ENCODE peak calls at places on chromosomes 4 and X, in nine cellular contexts. O is neural progenitor cell, N is AG10803, U is lower leg skin, P is endothelial cell of umbilical vein, D is HepG2, B is stomach, Z is hepatocyte, S is fibroblast of lung. A is an unnamed sample.

GRCh38 chrX:18179446-18179845 is 41.2 kb downstream of the BEND2 start:
- DNase-seq in U (no peak), S (no peak), Z (no peak), O (no peak), P (no peak), B (no peak), D (no peak), N (no peak), A (no peak)

GRCh38 chr4:114924311-114924710 is 189.1 kb downstream of the NDST4 start:
- DNase-seq in O (peak), S (no peak), P (no peak), Z (no peak), N (no peak), U (no peak), B (no peak), D (no peak), A (no peak)

GRCh38 chr4:97103252-97103651 is 1040.0 kb downstream of the STPG2 start:
- DNase-seq in O (no peak), D (no peak), U (no peak), Z (no peak), B (no peak), S (no peak), P (no peak), N (no peak), A (no peak)

GRCh38 chr4:24793219-24794005 is 2.0 kb upstream of the SOD3 start:
- DNase-seq in Z (no peak), D (peak), P (no peak), S (peak), U (no peak), B (no peak), O (peak), N (no peak), A (no peak)

GRCh38 chr4:23373269-23373668 is 516.6 kb downstream of the PPARGC1A start:
- DNase-seq in D (no peak), U (no peak), B (peak), S (peak), Z (peak), N (no peak), P (no peak), O (no peak), A (no peak)

GRCh38 chr4:75030649-75031235 is 97.8 kb downstream of the PARM1 start:
- DNase-seq in S (no peak), P (no peak), B (no peak), D (no peak), U (peak), Z (peak), O (no peak), N (no peak), A (no peak)

GRCh38 chr4:43242611-43243010 is 350.1 kb downstream of the GRXCR1 start:
- DNase-seq in B (no peak), O (no peak), N (peak), D (no peak), Z (no peak), S (peak), P (no peak), U (no peak), A (no peak)

GRCh38 chr4:3858046-3858730 is 92.0 kb downstream of the ADRA2C start:
- DNase-seq in U (no peak), B (no peak), D (no peak), Z (no peak), S (no peak), N (no peak), P (no peak), O (no peak), A (no peak)

GRCh38 chr4:110245567-110245966 is 47.2 kb upstream of the ELOVL6 start:
- DNase-seq in B (no peak), P (no peak), O (no peak), S (peak), U (no peak), N (peak), Z (no peak), D (no peak), A (peak)

GRCh38 chr4:3792813-3793212 is 26.6 kb downstream of the ADRA2C start:
- DNase-seq in D (no peak), N (no peak), P (no peak), Z (no peak), B (no peak), S (no peak), U (no peak), O (peak), A (no peak)

GRCh38 chr4:168978001-168978700 is 31.9 kb downstream of the CBR4 start:
- DNase-seq in O (no peak), S (peak), D (peak), Z (no peak), N (peak), U (no peak), P (no peak), B (no peak), A (no peak)

GRCh38 chr4:113434247-113434587 is 327.3 kb downstream of the CAMK2D start:
- DNase-seq in P (peak), U (no peak), D (peak), S (peak), Z (no peak), N (peak), O (no peak), B (no peak), A (no peak)

GRCh38 chr4:113404846-113405245 is 355.4 kb downstream of the ANK2 start:
- DNase-seq in B (no peak), N (no peak), Z (no peak), D (no peak), O (no peak), U (no peak), S (no peak), P (peak), A (no peak)

GRCh38 chr4:114659386-114660008 is 60.9 kb downstream of the UGT8 start:
- DNase-seq in O (peak), P (peak), S (peak), Z (peak), D (peak), U (peak), N (peak), B (peak), A (peak)

GRCh38 chrX:133985164-133986007 is at the start of gene GPC3:
- DNase-seq in D (peak), S (peak), N (no peak), O (peak), U (no peak), P (peak), Z (peak), B (peak), A (no peak)

GRCh38 chr4:156228706-156229105 is 275.0 kb upstream of the CTSO start:
- DNase-seq in N (no peak), B (no peak), U (no peak), Z (no peak), D (no peak), P (no peak), S (no peak), O (no peak), A (no peak)

GRCh38 chr4:41122775-41123174 is 91.6 kb downstream of the APBB2 start:
- DNase-seq in B (no peak), D (no peak), O (no peak), S (no peak), U (no peak), P (no peak), Z (no peak), N (no peak), A (no peak)

GRCh38 chr4:165326831-165327210 is 648 bp upstream of the MSMO1 start:
- DNase-seq in S (no peak), D (peak), B (no peak), U (no peak), N (peak), P (no peak), O (peak), Z (peak), A (no peak)

GRCh38 chr4:22190855-22191254 is 242.3 kb upstream of the KCNIP4 start:
- DNase-seq in D (no peak), S (peak), N (peak), P (no peak), Z (peak), O (no peak), B (no peak), U (no peak), A (peak)

GRCh38 chr4:106854970-106855369 is 181.1 kb downstream of the DKK2 start:
- DNase-seq in D (no peak), P (peak), S (no peak), Z (no peak), U (no peak), O (no peak), B (no peak), N (peak), A (no peak)

GRCh38 chr4:155228713-155229112 is 20.3 kb downstream of the NPY2R start:
- DNase-seq in N (no peak), Z (no peak), D (no peak), P (no peak), B (no peak), O (no peak), U (no peak), S (no peak), A (no peak)

GRCh38 chr4:157824006-157824405 is 348.8 kb downstream of the GASK1B start:
- DNase-seq in D (no peak), Z (no peak), O (no peak), P (no peak), S (no peak), U (no peak), N (no peak), B (no peak), A (no peak)

GRCh38 chrX:40694833-40695232 is 40.5 kb downstream of the MED14 start:
- DNase-seq in B (no peak), U (no peak), S (peak), Z (no peak), N (no peak), P (no peak), D (no peak), O (no peak), A (no peak)

GRCh38 chr4:82050806-82051205 is 323.0 kb downstream of the HNRNPD start:
- DNase-seq in U (no peak), P (no peak), B (no peak), D (no peak), N (no peak), S (peak), O (no peak), Z (no peak), A (no peak)

GRCh38 chr4:140096483-140096861 is 57.5 kb downstream of the MAML3 start:
- DNase-seq in N (no peak), B (no peak), U (no peak), O (no peak), D (no peak), P (no peak), Z (no peak), S (no peak), A (no peak)

GRCh38 chr4:152919826-152920225 is 16.3 kb upstream of the FHDC1 start:
- DNase-seq in P (no peak), S (no peak), U (no peak), B (no peak), N (no peak), Z (no peak), D (no peak), O (no peak), A (no peak)

GRCh38 chr4:119040711-119041185 is 94.9 kb upstream of the MYOZ2 start:
- DNase-seq in N (peak), O (peak), U (no peak), S (peak), D (no peak), Z (no peak), P (no peak), B (no peak), A (peak)

GRCh38 chr4:161577604-161578301 is 586.0 kb downstream of the FSTL5 start:
- DNase-seq in P (peak), U (no peak), D (no peak), S (peak), B (no peak), Z (peak), O (no peak), N (peak), A (peak)

GRCh38 chr4:171851295-171851694 is 38.1 kb downstream of the GALNTL6 start:
- DNase-seq in S (no peak), U (no peak), N (no peak), Z (no peak), B (no peak), P (no peak), O (no peak), D (no peak), A (no peak)

GRCh38 chr4:171847751-171848150 is 34.5 kb downstream of the GALNTL6 start:
- DNase-seq in O (no peak), S (no peak), B (no peak), Z (no peak), P (no peak), U (no peak), N (peak), D (no peak), A (no peak)

GRCh38 chr4:171846893-171847292 is 33.7 kb downstream of the GALNTL6 start:
- DNase-seq in N (no peak), U (no peak), Z (no peak), B (no peak), S (no peak), D (no peak), P (no peak), O (no peak), A (no peak)

GRCh38 chr4:171849823-171850222 is 36.6 kb downstream of the GALNTL6 start:
- DNase-seq in S (no peak), Z (no peak), D (no peak), O (no peak), U (no peak), N (no peak), P (no peak), B (no peak), A (no peak)

DNA sequence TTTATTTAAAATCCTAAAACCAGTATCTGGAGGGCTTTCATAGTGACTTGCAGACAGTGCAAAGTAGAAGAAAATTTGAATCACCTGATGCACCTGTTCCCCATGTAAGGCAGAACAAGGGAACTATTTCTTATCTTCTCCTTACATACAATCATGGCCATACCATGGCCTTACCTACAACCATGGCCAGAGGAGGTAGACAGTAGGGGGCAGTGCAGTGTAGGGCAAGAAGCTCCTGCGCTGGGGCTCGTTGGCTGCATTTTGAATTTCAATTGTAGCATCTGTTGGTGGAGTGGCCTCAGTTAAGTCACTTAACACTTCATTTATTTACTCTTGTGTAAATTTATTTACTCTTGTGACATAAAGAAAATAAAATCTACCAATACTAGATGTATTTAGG is 33.0 kb downstream of the GALNTL6 start:
- DNase-seq in P (peak), D (peak), U (no peak), Z (peak), B (peak), N (peak), O (peak), S (peak), A (peak)
- TF ChIP-seq CTCF in P (peak), D (peak), U (no peak), Z (peak), B (peak), N (peak), O (peak), S (peak), A (peak)

DNA sequence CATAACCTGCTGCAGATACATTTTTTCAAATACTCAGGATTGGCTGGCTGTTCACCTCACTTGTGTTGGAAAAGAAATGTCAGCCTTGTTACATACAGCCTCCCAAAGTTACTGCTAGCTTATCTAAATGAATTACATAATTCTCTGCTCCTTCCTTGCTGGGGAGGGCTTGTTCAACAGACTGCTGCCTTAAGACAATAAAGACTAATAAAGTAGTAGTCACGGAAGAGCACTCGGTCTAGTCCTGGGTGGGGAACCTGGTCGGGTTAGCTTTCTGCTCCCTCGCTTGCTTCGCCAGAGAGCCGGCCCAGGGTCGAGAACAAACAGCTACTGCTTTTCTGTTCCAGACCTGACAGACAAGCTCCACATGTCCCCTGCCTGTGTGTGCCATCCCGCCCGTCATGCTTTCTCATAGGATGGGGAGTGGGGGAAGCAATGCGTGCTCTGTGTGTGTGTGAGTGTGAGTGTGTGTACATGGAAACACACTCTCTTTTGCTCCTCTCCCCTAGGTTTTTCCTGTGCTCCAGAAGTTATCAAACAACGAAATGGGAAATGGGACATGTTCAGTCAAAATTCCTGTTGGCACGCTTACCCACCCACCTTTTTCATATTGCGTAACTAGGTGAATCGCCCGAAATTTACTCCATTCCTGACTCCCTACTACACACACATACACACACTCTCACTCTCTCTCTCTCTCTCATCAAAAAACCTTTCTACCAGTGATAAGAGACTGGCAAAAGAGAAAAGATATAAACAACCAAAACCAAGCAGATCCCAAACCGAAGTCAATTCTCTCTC is 1.4 kb downstream of the NPY1R start:
- DNase-seq in D (no peak), S (no peak), P (no peak), N (no peak), Z (no peak), U (no peak), B (no peak), O (no peak), A (no peak)
- H3K4me3 ChIP-seq in D (no peak), S (no peak), P (no peak), N (no peak), Z (peak), U (no peak), B (peak), O (peak), A (no peak)

GRCh38 chr4:98995183-98996055 is at the start of gene METAP1:
- DNase-seq in D (peak), N (peak), S (peak), B (peak), P (peak), U (peak), O (peak), Z (peak), A (peak)
- TF ChIP-seq CTCF in D (peak), N (peak), S (peak), B (peak), P (peak), U (peak), O (peak), Z (peak), A (peak)

GRCh38 chrX:13165747-13166146 is 121.3 kb upstream of the FAM9C start:
- DNase-seq in S (no peak), N (no peak), Z (no peak), B (no peak), D (no peak), U (no peak), O (peak), P (peak), A (no peak)

GRCh38 chrX:13167444-13168207 is 123.2 kb upstream of the FAM9C start:
- DNase-seq in U (peak), B (no peak), O (peak), N (peak), P (peak), Z (peak), S (peak), D (no peak), A (peak)

GRCh38 chrX:13162772-13163171 is 118.4 kb upstream of the FAM9C start:
- DNase-seq in O (no peak), P (no peak), Z (no peak), D (no peak), U (no peak), B (no peak), N (no peak), S (no peak), A (no peak)

GRCh38 chrX:13164611-13165010 is 120.2 kb upstream of the FAM9C start:
- DNase-seq in P (no peak), U (no peak), B (no peak), Z (no peak), N (no peak), S (no peak), O (peak), D (no peak), A (no peak)

GRCh38 chrX:13165266-13165665 is 120.8 kb upstream of the FAM9C start:
- DNase-seq in B (no peak), P (no peak), O (no peak), Z (no peak), N (no peak), S (no peak), U (no peak), D (no peak), A (no peak)
- H3K4me3 ChIP-seq in B (no peak), P (no peak), O (no peak), Z (no peak), N (no peak), S (no peak), U (no peak), D (no peak), A (no peak)

GRCh38 chr4:28686618-28687017 is 1826.0 kb downstream of the STIM2 start:
- DNase-seq in U (no peak), S (peak), P (peak), Z (peak), N (peak), D (peak), O (peak), B (peak), A (no peak)
- TF ChIP-seq CTCF in U (no peak), S (peak), P (peak), Z (peak), N (peak), D (peak), O (peak), B (no peak), A (peak)

DNA sequence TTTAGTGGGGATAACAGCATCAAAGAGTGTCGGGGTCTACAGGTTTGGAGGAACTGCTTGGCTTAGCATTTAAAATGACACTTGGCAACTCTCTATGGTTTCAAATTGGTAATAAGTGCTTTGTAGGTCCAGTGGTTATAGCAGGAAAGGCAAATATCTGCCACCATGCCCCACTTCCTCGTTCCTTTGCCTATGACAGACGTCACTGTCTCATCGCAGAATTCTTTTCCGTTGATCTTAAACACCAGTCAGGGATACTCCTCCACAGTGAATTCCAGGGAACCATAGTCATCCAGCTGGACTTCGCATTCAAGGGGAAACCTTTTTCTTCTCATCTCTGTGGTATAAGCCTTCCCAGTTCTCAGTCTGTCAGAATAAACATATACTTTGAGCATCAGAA is 319.1 kb downstream of the GPAT3 start:
- DNase-seq in U (no peak), S (peak), O (no peak), B (no peak), P (no peak), D (peak), N (peak), Z (peak), A (peak)
- H3K4me3 ChIP-seq in U (no peak), S (no peak), O (no peak), B (no peak), P (no peak), D (no peak), N (no peak), Z (no peak), A (no peak)

DNA sequence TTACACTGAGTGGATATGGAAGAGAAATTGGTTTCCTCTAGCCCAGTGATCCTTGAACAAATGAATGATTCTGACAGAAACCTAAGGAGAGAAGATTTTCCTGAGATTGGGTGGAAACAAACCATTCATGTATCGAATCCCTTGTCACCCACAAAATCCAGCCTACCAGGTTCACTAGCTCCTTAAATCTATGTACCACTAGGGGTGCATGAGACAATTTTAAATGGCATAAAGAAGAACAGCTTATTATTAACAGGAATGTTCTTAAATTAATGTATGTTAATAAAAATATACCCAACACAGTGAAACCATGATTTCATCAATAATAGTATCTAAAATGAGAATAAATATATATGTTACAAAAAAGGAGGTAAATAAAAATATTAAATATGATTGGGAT is 118.4 kb upstream of the LNX1 start:
- DNase-seq in B (no peak), P (no peak), Z (no peak), O (no peak), D (no peak), S (no peak), U (no peak), N (no peak), A (no peak)
- TF ChIP-seq CTCF in B (no peak), P (no peak), Z (no peak), O (peak), D (no peak), S (peak), U (no peak), N (peak), A (no peak)

DNA sequence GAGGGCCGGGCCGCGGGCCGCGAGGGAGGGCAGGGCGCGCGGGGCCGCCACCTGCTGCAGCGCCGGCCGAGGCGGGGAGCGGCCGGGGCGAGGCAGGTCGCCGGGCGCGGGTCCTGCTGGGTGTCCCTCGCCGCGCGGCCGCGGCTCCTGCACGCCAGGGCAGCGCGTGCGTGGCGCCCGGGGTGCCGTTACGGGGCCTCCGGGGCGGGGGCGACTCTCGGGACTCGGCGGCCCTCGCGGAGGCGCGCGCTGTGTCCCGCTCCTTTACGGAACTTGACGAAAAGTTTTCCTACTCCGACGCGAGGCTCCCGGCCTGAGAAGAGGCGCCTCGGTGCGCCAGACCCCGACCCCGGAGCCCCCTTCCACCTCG is 329 bp downstream of the TBC1D14 start:
- DNase-seq in B (no peak), P (no peak), U (no peak), N (no peak), S (no peak), O (peak), Z (peak), D (no peak), A (no peak)
- H3K4me3 ChIP-seq in B (peak), P (peak), U (peak), N (peak), S (peak), O (peak), Z (peak), D (peak), A (peak)